ENCODE peak calls at places on chromosomes 5 and 9, in nine cellular contexts. A is stomach, W is endothelial cell of umbilical vein, S is uterus, O is ovary, T is adrenal gland, D is Peyer's patch, V is K562, I is GM12891. R is an unnamed sample.

GRCh38 chr9:121564861-121565260 is 65.2 kb upstream of the GGTA1 start:
- DNase-seq in A (peak; percentile 36), W (no peak), S (no peak), O (no peak), T (no peak), D (no peak), V (no peak), I (no peak), R (no peak)

GRCh38 chr5:113061851-113062631 is 85.4 kb downstream of the DCP2 start:
- DNase-seq in A (no peak), W (no peak), S (no peak), O (no peak), T (no peak), D (no peak), V (no peak), I (no peak), R (peak; percentile 30)

GRCh38 chr9:26954050-26954508 is 2.1 kb upstream of the IFT74 start:
- DNase-seq in A (no peak), W (no peak), S (no peak), O (no peak), T (no peak), D (no peak), V (peak; percentile 30), I (no peak), R (no peak)

GRCh38 chr5:139678751-139679750 is 30.9 kb downstream of the CXXC5 start:
- DNase-seq in A (no peak), W (no peak), S (no peak), O (no peak), T (no peak), D (no peak), V (no peak), I (no peak), R (no peak)

GRCh38 chr9:73081979-73082657 is 69.5 kb upstream of the ANXA1 start:
- DNase-seq in A (no peak), W (peak; percentile 90), S (no peak), O (no peak), T (no peak), D (no peak), V (peak; percentile 64), I (no peak), R (peak; percentile 26)

GRCh38 chr5:171427318-171428167 is 8.1 kb downstream of the FGF18 start:
- DNase-seq in A (peak; percentile 25), W (no peak), S (peak; percentile 11), O (peak; percentile 19), T (no peak), D (no peak), V (no peak), I (no peak), R (no peak)

GRCh38 chr5:103441523-103441922 is 121.1 kb downstream of the NUDT12 start:
- DNase-seq in A (no peak), W (no peak), S (no peak), O (no peak), T (no peak), D (no peak), V (no peak), I (no peak), R (no peak)

GRCh38 chr5:11062379-11062778 is 301.3 kb upstream of the DAP start:
- DNase-seq in A (no peak), W (no peak), S (no peak), O (no peak), T (no peak), D (no peak), V (no peak), I (no peak), R (no peak)

GRCh38 chr9:16509946-16510504 is 360.4 kb downstream of the BNC2 start:
- DNase-seq in A (no peak), W (peak; percentile 86), S (no peak), O (no peak), T (no peak), D (no peak), V (no peak), I (no peak), R (no peak)

GRCh38 chr9:77659926-77660325 is 11.8 kb upstream of the GNA14 start:
- DNase-seq in A (no peak), W (no peak), S (no peak), O (no peak), T (no peak), D (no peak), V (no peak), I (no peak), R (no peak)

GRCh38 chr5:55855509-55855908 is 4.4 kb downstream of the IL31RA start:
- DNase-seq in A (no peak), W (no peak), S (no peak), O (no peak), T (no peak), D (no peak), V (no peak), I (no peak), R (no peak)

GRCh38 chr9:123457586-123457985 is 101.6 kb downstream of the CRB2 start:
- DNase-seq in A (no peak), W (no peak), S (no peak), O (peak; percentile 25), T (no peak), D (no peak), V (no peak), I (no peak), R (no peak)

GRCh38 chr5:159427180-159428012 is 97.1 kb upstream of the IL12B start:
- DNase-seq in A (no peak), W (no peak), S (no peak), O (no peak), T (no peak), D (no peak), V (no peak), I (no peak), R (no peak)

GRCh38 chr9:38294561-38294960 is 97.9 kb upstream of the ALDH1B1 start:
- DNase-seq in A (no peak), W (no peak), S (peak; percentile 24), O (peak; percentile 40), T (no peak), D (no peak), V (no peak), I (no peak), R (no peak)

DNA sequence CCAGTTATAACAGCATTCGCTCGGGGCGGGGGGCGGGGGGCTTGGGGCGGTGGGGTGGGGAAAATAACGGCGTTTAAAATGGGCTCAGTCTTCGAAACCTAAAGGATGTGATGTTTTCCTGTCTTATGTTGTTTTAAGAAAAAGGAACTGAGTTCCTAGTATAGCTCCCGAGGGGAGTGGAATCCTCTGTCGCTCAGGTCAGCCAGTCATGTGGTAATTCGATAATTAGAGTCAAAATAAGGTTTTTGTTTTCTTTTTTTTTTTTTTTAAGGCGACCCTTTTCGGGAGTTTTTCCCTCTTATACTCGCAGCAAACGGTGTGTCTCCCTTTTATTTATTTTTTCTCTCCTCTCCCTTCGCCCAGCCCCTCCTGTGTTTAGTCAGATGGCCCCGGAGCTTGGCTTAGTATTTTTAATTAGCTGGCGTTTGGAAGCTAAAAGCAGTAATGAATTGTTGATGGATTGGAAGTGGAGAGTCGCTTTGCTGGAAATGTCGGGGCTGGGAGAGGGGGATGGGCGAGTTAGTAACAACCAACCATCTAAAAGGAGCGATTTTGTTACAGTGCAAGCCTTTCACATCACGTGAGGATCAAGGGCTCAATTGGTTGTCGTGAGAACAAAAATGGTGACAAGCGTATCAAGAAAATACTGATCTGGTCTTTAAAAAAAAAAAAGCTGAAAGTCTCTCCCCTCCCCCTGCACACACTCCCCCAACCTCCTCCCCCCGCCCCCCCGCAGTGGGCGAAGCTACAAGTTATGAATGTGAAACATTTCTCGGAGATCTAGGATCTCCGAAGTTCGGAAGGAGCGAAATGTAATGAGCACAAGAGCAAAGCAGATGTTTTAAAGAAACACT is 704 bp upstream of the ZNF608 start:
- DNase-seq in A (peak; percentile 79), W (peak; percentile 95), S (peak; percentile 74), O (peak; percentile 79), T (peak; percentile 83), D (peak; percentile 70), V (peak; percentile 33), I (no peak), R (no peak)
- TF ChIP-seq POLR2A in A (no peak), W (no peak), S (no peak), O (peak; percentile 9), T (no peak), D (peak; percentile 10), V (no peak), I (peak; percentile 44), R (no peak)

GRCh38 chr5:173791878-173792277 is 96.3 kb upstream of the CPEB4 start:
- DNase-seq in A (no peak), W (no peak), S (no peak), O (no peak), T (no peak), D (no peak), V (peak; percentile 38), I (no peak), R (no peak)

GRCh38 chr5:173792781-173793547 is 95.2 kb upstream of the CPEB4 start:
- DNase-seq in A (no peak), W (no peak), S (no peak), O (no peak), T (no peak), D (no peak), V (no peak), I (no peak), R (no peak)

GRCh38 chr5:173790836-173791546 is 97.2 kb upstream of the CPEB4 start:
- DNase-seq in A (peak; percentile 23), W (no peak), S (no peak), O (no peak), T (no peak), D (no peak), V (no peak), I (no peak), R (no peak)

GRCh38 chr5:173789031-173789920 is 98.9 kb upstream of the CPEB4 start:
- DNase-seq in A (peak; percentile 25), W (no peak), S (no peak), O (no peak), T (peak; percentile 80), D (no peak), V (no peak), I (no peak), R (peak; percentile 95)

GRCh38 chr5:173790177-173790719 is 97.9 kb upstream of the CPEB4 start:
- DNase-seq in A (peak; percentile 22), W (no peak), S (no peak), O (no peak), T (no peak), D (no peak), V (no peak), I (no peak), R (no peak)
- TF ChIP-seq POLR2A in A (no peak), W (no peak), S (no peak), O (no peak), T (no peak), D (no peak), V (no peak), I (no peak), R (no peak)

GRCh38 chr9:114362394-114362793 is 25.4 kb downstream of the AKNA start:
- DNase-seq in A (no peak), W (no peak), S (no peak), O (no peak), T (no peak), D (no peak), V (no peak), I (no peak), R (no peak)
- TF ChIP-seq POLR2A in A (no peak), W (no peak), S (no peak), O (no peak), T (no peak), D (no peak), V (no peak), I (no peak), R (no peak)

DNA sequence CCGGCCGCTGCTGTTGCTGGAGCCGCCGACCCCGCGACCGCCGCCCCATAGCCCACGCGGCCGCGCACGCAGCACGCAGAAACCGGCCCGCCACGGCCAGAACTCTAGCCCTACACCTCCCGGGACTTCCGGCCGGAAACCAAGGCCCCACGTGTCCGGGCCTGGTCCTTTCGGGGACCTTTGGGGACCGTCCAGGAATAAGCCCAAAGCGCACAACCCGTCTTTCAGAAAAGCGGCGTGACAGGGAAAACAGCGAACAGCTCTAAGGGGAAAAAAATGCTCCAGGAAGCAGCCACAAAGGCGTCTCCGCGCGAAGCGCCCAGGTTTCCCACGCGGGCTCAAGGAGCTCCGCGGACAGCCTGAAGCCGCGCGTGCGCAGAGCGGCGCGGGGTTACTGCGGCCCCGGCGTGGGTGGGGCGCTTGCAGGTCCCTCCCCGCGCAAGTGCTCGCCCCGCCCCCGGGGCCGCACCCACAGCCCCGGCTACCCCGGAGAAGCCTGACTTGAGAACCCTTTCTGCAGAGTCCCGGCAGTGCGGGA is at the start of the genes NSUN2 and SRD5A1:
- DNase-seq in A (peak; percentile 94), W (peak; percentile 92), S (peak; percentile 89), O (peak; percentile 94), T (peak; percentile 91), D (peak; percentile 90), V (peak; percentile 95), I (peak; percentile 96), R (peak; percentile 96)
- TF ChIP-seq POLR2A in A (no peak), W (peak; percentile 67), S (peak; percentile 42), O (peak; percentile 39), T (peak; percentile 56), D (peak; percentile 28), V (peak; percentile 93), I (peak; percentile 81), R (peak; percentile 78)

R was measured in H54.